ENCODE peak calls at places on chromosomes 1 and 21, in seven cellular contexts. One of them, this sample, is unnamed.

GRCh38 chr21:38123626-38124025 is 133.2 kb upstream of the KCNJ15 start:
- DNase-seq in CD4-positive, alpha-beta T cell: no peak
- DNase-seq in Ammon's horn: no peak
- DNase-seq in endodermal cell: no peak
- DNase-seq in DMS 273 treated with DMSO at 0.1 percent for 48 hours: no peak
- DNase-seq in KBM-7: no peak
- DNase-seq in ascending aorta: no peak
- DNase-seq in this sample: no peak

GRCh38 chr21:41631564-41632461 is 123.9 kb upstream of the TMPRSS2 start:
- DNase-seq in Ammon's horn: no peak
- DNase-seq in DMS 273 treated with DMSO at 0.1 percent for 48 hours: no peak
- DNase-seq in endodermal cell: no peak
- DNase-seq in CD4-positive, alpha-beta T cell: no peak
- DNase-seq in KBM-7: no peak
- DNase-seq in ascending aorta: peak
- DNase-seq in this sample: no peak

GRCh38 chr1:59008599-59009347 is 224.9 kb upstream of the JUN start:
- DNase-seq in Ammon's horn: no peak
- DNase-seq in KBM-7: no peak
- DNase-seq in endodermal cell: peak
- DNase-seq in ascending aorta: no peak
- DNase-seq in DMS 273 treated with DMSO at 0.1 percent for 48 hours: no peak
- DNase-seq in CD4-positive, alpha-beta T cell: no peak
- DNase-seq in this sample: no peak

GRCh38 chr21:17612023-17612564 is 607 bp downstream of the BTG3 start:
- DNase-seq in KBM-7: no peak
- DNase-seq in DMS 273 treated with DMSO at 0.1 percent for 48 hours: no peak
- DNase-seq in CD4-positive, alpha-beta T cell: no peak
- DNase-seq in endodermal cell: peak
- DNase-seq in Ammon's horn: peak
- DNase-seq in ascending aorta: peak
- DNase-seq in this sample: no peak

GRCh38 chr1:172002725-172003345 is 161.5 kb downstream of the DNM3 start:
- DNase-seq in CD4-positive, alpha-beta T cell: no peak
- DNase-seq in ascending aorta: no peak
- DNase-seq in endodermal cell: peak
- DNase-seq in KBM-7: peak
- DNase-seq in DMS 273 treated with DMSO at 0.1 percent for 48 hours: no peak
- DNase-seq in Ammon's horn: peak
- DNase-seq in this sample: no peak

GRCh38 chr1:208216062-208216461 is 28.1 kb downstream of the PLXNA2 start:
- DNase-seq in DMS 273 treated with DMSO at 0.1 percent for 48 hours: no peak
- DNase-seq in endodermal cell: no peak
- DNase-seq in CD4-positive, alpha-beta T cell: no peak
- DNase-seq in Ammon's horn: no peak
- DNase-seq in ascending aorta: no peak
- DNase-seq in KBM-7: no peak
- DNase-seq in this sample: no peak

GRCh38 chr1:20386682-20387081 is 96.0 kb downstream of the VWA5B1 start:
- DNase-seq in ascending aorta: no peak
- DNase-seq in CD4-positive, alpha-beta T cell: no peak
- DNase-seq in endodermal cell: peak
- DNase-seq in KBM-7: no peak
- DNase-seq in DMS 273 treated with DMSO at 0.1 percent for 48 hours: no peak
- DNase-seq in Ammon's horn: peak
- DNase-seq in this sample: no peak

GRCh38 chr1:51237313-51237700 is 1.2 kb downstream of the RNF11 start:
- DNase-seq in ascending aorta: no peak
- DNase-seq in DMS 273 treated with DMSO at 0.1 percent for 48 hours: no peak
- DNase-seq in KBM-7: no peak
- DNase-seq in endodermal cell: peak
- DNase-seq in CD4-positive, alpha-beta T cell: no peak
- DNase-seq in Ammon's horn: no peak
- DNase-seq in this sample: no peak

GRCh38 chr1:182387566-182387965 is 4.0 kb downstream of the GLUL start:
- DNase-seq in DMS 273 treated with DMSO at 0.1 percent for 48 hours: no peak
- DNase-seq in Ammon's horn: no peak
- DNase-seq in KBM-7: no peak
- DNase-seq in ascending aorta: no peak
- DNase-seq in CD4-positive, alpha-beta T cell: no peak
- DNase-seq in endodermal cell: no peak
- DNase-seq in this sample: no peak

GRCh38 chr1:48051466-48052126 is 54.4 kb upstream of the TRABD2B start:
- DNase-seq in KBM-7: no peak
- DNase-seq in DMS 273 treated with DMSO at 0.1 percent for 48 hours: no peak
- DNase-seq in endodermal cell: peak
- DNase-seq in ascending aorta: no peak
- DNase-seq in Ammon's horn: no peak
- DNase-seq in CD4-positive, alpha-beta T cell: no peak
- DNase-seq in this sample: no peak

GRCh38 chr1:59379028-59379728 is 82.3 kb downstream of the FGGY start:
- DNase-seq in ascending aorta: no peak
- DNase-seq in CD4-positive, alpha-beta T cell: no peak
- DNase-seq in endodermal cell: no peak
- DNase-seq in Ammon's horn: no peak
- DNase-seq in KBM-7: no peak
- DNase-seq in DMS 273 treated with DMSO at 0.1 percent for 48 hours: no peak
- DNase-seq in this sample: no peak

GRCh38 chr1:95058974-95059373 is 13.8 kb downstream of the ALG14 start:
- DNase-seq in endodermal cell: no peak
- DNase-seq in DMS 273 treated with DMSO at 0.1 percent for 48 hours: no peak
- DNase-seq in ascending aorta: no peak
- DNase-seq in Ammon's horn: no peak
- DNase-seq in KBM-7: no peak
- DNase-seq in CD4-positive, alpha-beta T cell: no peak
- DNase-seq in this sample: no peak

GRCh38 chr21:44802396-44803153 is 955 bp upstream of the UBE2G2 start:
- DNase-seq in endodermal cell: peak
- DNase-seq in Ammon's horn: no peak
- DNase-seq in CD4-positive, alpha-beta T cell: no peak
- DNase-seq in ascending aorta: no peak
- DNase-seq in DMS 273 treated with DMSO at 0.1 percent for 48 hours: no peak
- DNase-seq in KBM-7: peak
- DNase-seq in this sample: no peak

GRCh38 chr1:105886309-105886708 is 1170.2 kb upstream of the PRMT6 start:
- DNase-seq in DMS 273 treated with DMSO at 0.1 percent for 48 hours: no peak
- DNase-seq in KBM-7: no peak
- DNase-seq in Ammon's horn: no peak
- DNase-seq in ascending aorta: no peak
- DNase-seq in CD4-positive, alpha-beta T cell: no peak
- DNase-seq in endodermal cell: no peak
- DNase-seq in this sample: no peak

GRCh38 chr1:24060482-24060881 is 51.5 kb downstream of the MYOM3 start:
- DNase-seq in Ammon's horn: no peak
- DNase-seq in CD4-positive, alpha-beta T cell: no peak
- DNase-seq in KBM-7: no peak
- DNase-seq in endodermal cell: no peak
- DNase-seq in ascending aorta: no peak
- DNase-seq in DMS 273 treated with DMSO at 0.1 percent for 48 hours: no peak
- DNase-seq in this sample: no peak

GRCh38 chr1:22747021-22747734 is 36.5 kb downstream of the EPHB2 start:
- DNase-seq in KBM-7: no peak
- DNase-seq in endodermal cell: no peak
- DNase-seq in CD4-positive, alpha-beta T cell: no peak
- DNase-seq in ascending aorta: no peak
- DNase-seq in Ammon's horn: no peak
- DNase-seq in DMS 273 treated with DMSO at 0.1 percent for 48 hours: no peak
- DNase-seq in this sample: no peak

GRCh38 chr1:240927815-240928214 is 315.9 kb upstream of the GREM2 start:
- DNase-seq in endodermal cell: no peak
- DNase-seq in Ammon's horn: no peak
- DNase-seq in ascending aorta: no peak
- DNase-seq in KBM-7: no peak
- DNase-seq in DMS 273 treated with DMSO at 0.1 percent for 48 hours: no peak
- DNase-seq in CD4-positive, alpha-beta T cell: no peak
- DNase-seq in this sample: no peak

GRCh38 chr21:41518757-41519156 is 10.8 kb upstream of the TMPRSS2 start:
- DNase-seq in Ammon's horn: no peak
- DNase-seq in endodermal cell: no peak
- DNase-seq in ascending aorta: no peak
- DNase-seq in KBM-7: no peak
- DNase-seq in CD4-positive, alpha-beta T cell: no peak
- DNase-seq in DMS 273 treated with DMSO at 0.1 percent for 48 hours: no peak
- DNase-seq in this sample: no peak

GRCh38 chr21:44687671-44688070 is 5.7 kb upstream of the KRTAP12-1 start:
- DNase-seq in ascending aorta: peak
- DNase-seq in DMS 273 treated with DMSO at 0.1 percent for 48 hours: no peak
- DNase-seq in endodermal cell: no peak
- DNase-seq in Ammon's horn: no peak
- DNase-seq in CD4-positive, alpha-beta T cell: no peak
- DNase-seq in KBM-7: no peak
- DNase-seq in this sample: no peak

GRCh38 chr1:226738421-226738994 is 574 bp downstream of the ITPKB start:
- DNase-seq in endodermal cell: peak
- DNase-seq in ascending aorta: no peak
- DNase-seq in CD4-positive, alpha-beta T cell: peak
- DNase-seq in Ammon's horn: peak
- DNase-seq in KBM-7: peak
- DNase-seq in DMS 273 treated with DMSO at 0.1 percent for 48 hours: no peak
- DNase-seq in this sample: no peak

GRCh38 chr1:171841050-171841910 is at the start of gene DNM3:
- DNase-seq in ascending aorta: peak
- DNase-seq in Ammon's horn: peak
- DNase-seq in endodermal cell: peak
- DNase-seq in KBM-7: peak
- DNase-seq in DMS 273 treated with DMSO at 0.1 percent for 48 hours: peak
- DNase-seq in CD4-positive, alpha-beta T cell: peak
- DNase-seq in this sample: no peak

GRCh38 chr1:200302893-200303250 is 107.0 kb downstream of the ZNF281 start:
- DNase-seq in ascending aorta: no peak
- DNase-seq in DMS 273 treated with DMSO at 0.1 percent for 48 hours: no peak
- DNase-seq in CD4-positive, alpha-beta T cell: no peak
- DNase-seq in endodermal cell: peak
- DNase-seq in Ammon's horn: peak
- DNase-seq in KBM-7: no peak
- DNase-seq in this sample: no peak

GRCh38 chr1:212556822-212557549 is 51.6 kb upstream of the ATF3 start:
- DNase-seq in endodermal cell: no peak
- DNase-seq in ascending aorta: no peak
- DNase-seq in KBM-7: no peak
- DNase-seq in CD4-positive, alpha-beta T cell: no peak
- DNase-seq in Ammon's horn: no peak
- DNase-seq in DMS 273 treated with DMSO at 0.1 percent for 48 hours: no peak
- DNase-seq in this sample: no peak

GRCh38 chr1:236013330-236013729 is 51.6 kb downstream of the NID1 start:
- DNase-seq in ascending aorta: no peak
- DNase-seq in endodermal cell: no peak
- DNase-seq in CD4-positive, alpha-beta T cell: no peak
- DNase-seq in Ammon's horn: no peak
- DNase-seq in KBM-7: no peak
- DNase-seq in DMS 273 treated with DMSO at 0.1 percent for 48 hours: no peak
- DNase-seq in this sample: no peak

GRCh38 chr1:201826830-201827229 is 2.1 kb upstream of the IPO9 start:
- DNase-seq in DMS 273 treated with DMSO at 0.1 percent for 48 hours: no peak
- DNase-seq in CD4-positive, alpha-beta T cell: no peak
- DNase-seq in KBM-7: no peak
- DNase-seq in endodermal cell: peak
- DNase-seq in ascending aorta: no peak
- DNase-seq in Ammon's horn: no peak
- DNase-seq in this sample: no peak

GRCh38 chr1:20353836-20354235 is 63.2 kb downstream of the VWA5B1 start:
- DNase-seq in DMS 273 treated with DMSO at 0.1 percent for 48 hours: no peak
- DNase-seq in Ammon's horn: no peak
- DNase-seq in endodermal cell: no peak
- DNase-seq in KBM-7: no peak
- DNase-seq in CD4-positive, alpha-beta T cell: no peak
- DNase-seq in ascending aorta: no peak
- DNase-seq in this sample: no peak

GRCh38 chr1:89692601-89693503 is 59.9 kb downstream of the LRRC8C start:
- DNase-seq in CD4-positive, alpha-beta T cell: no peak
- DNase-seq in endodermal cell: no peak
- DNase-seq in ascending aorta: no peak
- DNase-seq in DMS 273 treated with DMSO at 0.1 percent for 48 hours: no peak
- DNase-seq in Ammon's horn: peak
- DNase-seq in KBM-7: peak
- DNase-seq in this sample: no peak

GRCh38 chr1:33435096-33435820 is 4.4 kb upstream of the PHC2 start:
- DNase-seq in KBM-7: no peak
- DNase-seq in ascending aorta: no peak
- DNase-seq in DMS 273 treated with DMSO at 0.1 percent for 48 hours: no peak
- DNase-seq in Ammon's horn: peak
- DNase-seq in CD4-positive, alpha-beta T cell: no peak
- DNase-seq in endodermal cell: no peak
- DNase-seq in this sample: no peak

GRCh38 chr1:98460136-98460535 is 201.4 kb upstream of the SNX7 start:
- DNase-seq in Ammon's horn: no peak
- DNase-seq in ascending aorta: no peak
- DNase-seq in endodermal cell: no peak
- DNase-seq in CD4-positive, alpha-beta T cell: no peak
- DNase-seq in DMS 273 treated with DMSO at 0.1 percent for 48 hours: no peak
- DNase-seq in KBM-7: no peak
- DNase-seq in this sample: no peak

GRCh38 chr1:86875722-86876121 is 38.2 kb downstream of the SELENOF start:
- DNase-seq in endodermal cell: no peak
- DNase-seq in DMS 273 treated with DMSO at 0.1 percent for 48 hours: no peak
- DNase-seq in CD4-positive, alpha-beta T cell: no peak
- DNase-seq in Ammon's horn: no peak
- DNase-seq in ascending aorta: no peak
- DNase-seq in KBM-7: no peak
- DNase-seq in this sample: no peak

GRCh38 chr1:112849425-112849966 is 106.5 kb downstream of the SLC16A1 start:
- DNase-seq in KBM-7: peak
- DNase-seq in Ammon's horn: peak
- DNase-seq in CD4-positive, alpha-beta T cell: no peak
- DNase-seq in DMS 273 treated with DMSO at 0.1 percent for 48 hours: peak
- DNase-seq in ascending aorta: no peak
- DNase-seq in endodermal cell: peak
- DNase-seq in this sample: no peak

GRCh38 chr1:119703666-119704450 is 7.9 kb upstream of the PHGDH start:
- DNase-seq in Ammon's horn: no peak
- DNase-seq in CD4-positive, alpha-beta T cell: no peak
- DNase-seq in endodermal cell: no peak
- DNase-seq in ascending aorta: no peak
- DNase-seq in DMS 273 treated with DMSO at 0.1 percent for 48 hours: no peak
- DNase-seq in KBM-7: no peak
- DNase-seq in this sample: no peak

GRCh38 chr1:116360435-116361173 is 12.4 kb upstream of the ATP1A1 start:
- DNase-seq in Ammon's horn: no peak
- DNase-seq in DMS 273 treated with DMSO at 0.1 percent for 48 hours: no peak
- DNase-seq in ascending aorta: no peak
- DNase-seq in endodermal cell: no peak
- DNase-seq in KBM-7: no peak
- DNase-seq in CD4-positive, alpha-beta T cell: no peak
- DNase-seq in this sample: no peak

This sample was measured in cortex of kidney.